ENCODE peak calls at places on chromosome 13, in five cellular contexts. B is mucosa of descending colon, T is brain pericyte, Z is uterus, S is dorsolateral prefrontal cortex. D is an unnamed sample.

GRCh38 chr13:105436946-105437345 is 1098.5 kb downstream of the EFNB2 start:
- DNase-seq in B (no peak), T (no peak), Z (no peak), S (no peak), D (no peak)

GRCh38 chr13:114035583-114036501 is 62.0 kb upstream of the C13orf46 start:
- DNase-seq in B (no peak), T (peak; percentile 59), Z (peak; percentile 54), S (peak; percentile 44), D (no peak)

GRCh38 chr13:27578121-27579030 is 42.0 kb downstream of the LNX2 start:
- DNase-seq in B (no peak), T (peak; percentile 41), Z (no peak), S (no peak), D (no peak)

GRCh38 chr13:82976499-82976898 is 905.8 kb downstream of the SLITRK1 start:
- DNase-seq in B (no peak), T (no peak), Z (no peak), S (no peak), D (no peak)

GRCh38 chr13:30872685-30873443 is 33.2 kb upstream of the MEDAG start:
- DNase-seq in B (no peak), T (peak; percentile 62), Z (peak; percentile 83), S (no peak), D (no peak)

GRCh38 chr13:113597386-113598080 is 13.0 kb downstream of the TFDP1 start:
- DNase-seq in B (no peak), T (no peak), Z (no peak), S (no peak), D (peak; percentile 42)

GRCh38 chr13:29503041-29503837 is 92.2 kb downstream of the SLC7A1 start:
- DNase-seq in B (no peak), T (no peak), Z (no peak), S (no peak), D (no peak)

GRCh38 chr13:97975851-97976550 is 22.5 kb downstream of the IPO5 start:
- DNase-seq in B (peak; percentile 72), T (no peak), Z (peak; percentile 84), S (peak; percentile 91), D (no peak)

GRCh38 chr13:44120814-44121505 is 241.3 kb downstream of the LACC1 start:
- DNase-seq in B (no peak), T (no peak), Z (no peak), S (no peak), D (no peak)